ENCODE peak calls at places on chromosomes 12 and 14, in six cellular contexts. Y is IMR-90; A is GM13977; T is mucosa of descending colon; I is activated T-helper 1 cell treated with anti-CD3 and anti-CD28 coated beads, Interleukin-2, amount 50 U/mL, for 16 hours; K is neural crest cell. O is an unnamed sample.

GRCh38 chr14:104107611-104108569 is 22.4 kb downstream of the ASPG start:
- DNase-seq in K (no peak), T (peak; percentile 61), A (no peak), Y (no peak), I (no peak), O (no peak)

GRCh38 chr14:85165091-85165490 is 364.9 kb upstream of the FLRT2 start:
- DNase-seq in T (no peak), Y (no peak), A (no peak), I (no peak), K (no peak), O (no peak)

GRCh38 chr14:38873923-38874612 is 229.0 kb downstream of the SEC23A start:
- DNase-seq in T (no peak), K (no peak), Y (no peak), I (no peak), A (no peak), O (no peak)

GRCh38 chr12:31872831-31873604 is 86.2 kb upstream of the RESF1 start:
- DNase-seq in A (no peak), Y (no peak), T (no peak), K (no peak), I (no peak), O (no peak)

GRCh38 chr12:119512772-119513497 is 80.6 kb upstream of the TMEM233 start:
- DNase-seq in A (no peak), T (no peak), I (no peak), K (peak; percentile 43), Y (no peak), O (peak; percentile 26)

GRCh38 chr14:100426331-100426730 is 103.2 kb downstream of the SLC25A47 start:
- DNase-seq in Y (no peak), K (no peak), T (no peak), I (no peak), A (no peak), O (no peak)

GRCh38 chr12:127145929-127146789 is 1120.8 kb upstream of the TMEM132C start:
- DNase-seq in K (no peak), I (peak; percentile 20), Y (peak; percentile 15), A (no peak), T (peak; percentile 82), O (no peak)

GRCh38 chr14:63654346-63654745 is 12.7 kb upstream of the WDR89 start:
- DNase-seq in T (no peak), K (no peak), I (no peak), Y (peak; percentile 74), A (no peak), O (no peak)

GRCh38 chr12:130438243-130438620 is 100.5 kb downstream of the PIWIL1 start:
- DNase-seq in A (no peak), T (no peak), Y (no peak), I (no peak), K (no peak), O (no peak)

GRCh38 chr14:103308717-103309616 is 25.1 kb upstream of the EIF5 start:
- DNase-seq in Y (no peak), I (no peak), K (no peak), T (no peak), A (no peak), O (no peak)

GRCh38 chr12:52646613-52647012 is 5.4 kb downstream of the KRT2 start:
- DNase-seq in Y (no peak), I (no peak), T (no peak), A (no peak), K (no peak), O (no peak)

GRCh38 chr12:124463341-124463861 is 104.0 kb downstream of the NCOR2 start:
- DNase-seq in Y (no peak), K (no peak), A (no peak), I (no peak), T (no peak), O (no peak)

GRCh38 chr12:12008232-12008850 is 62.4 kb upstream of the BCL2L14 start:
- DNase-seq in A (no peak), K (peak; percentile 9), Y (no peak), T (no peak), I (no peak), O (no peak)

GRCh38 chr12:18828483-18828882 is 90.6 kb downstream of the CAPZA3 start:
- DNase-seq in K (no peak), Y (no peak), I (no peak), T (no peak), A (no peak), O (no peak)

GRCh38 chr12:104534857-104535248 is 78.1 kb downstream of the CHST11 start:
- DNase-seq in I (no peak), A (no peak), K (no peak), Y (no peak), T (no peak), O (no peak)

GRCh38 chr12:121531356-121531750 is 49.5 kb downstream of the KDM2B start:
- DNase-seq in A (no peak), K (no peak), T (no peak), Y (no peak), I (no peak), O (no peak)

GRCh38 chr12:49030714-49031572 is 12.4 kb upstream of the PRKAG1 start:
- DNase-seq in I (no peak), A (no peak), K (no peak), Y (no peak), T (no peak), O (no peak)

GRCh38 chr12:52417742-52418141 is 11.6 kb upstream of the KRT82 start:
- DNase-seq in I (no peak), K (no peak), A (no peak), T (no peak), Y (no peak), O (no peak)

O was measured in endothelial cell.